ENCODE peak calls at places on chromosome 1, in seven cellular contexts. Y, J, A, U, M, W and D are unnamed samples.

GRCh38 chr1:246785536-246786111 is 61.4 kb downstream of the SCCPDH start:
- DNase-seq in M (no peak), W (no peak), A (no peak), U (no peak), Y (peak; percentile 36), J (no peak), D (no peak)

GRCh38 chr1:159054427-159054826 is 22.1 kb downstream of the AIM2 start:
- DNase-seq in W (no peak), Y (no peak), U (no peak), M (no peak), A (no peak), J (no peak), D (peak; percentile 13)

GRCh38 chr1:206979379-206980043 is 9.3 kb upstream of the FCAMR start:
- DNase-seq in U (no peak), M (peak; percentile 34), Y (no peak), J (no peak), W (no peak), A (no peak), D (peak; percentile 29)

GRCh38 chr1:28796321-28797213 is 15.4 kb upstream of the OPRD1 start:
- DNase-seq in W (no peak), U (no peak), A (no peak), M (no peak), Y (peak; percentile 61), J (no peak), D (no peak)

GRCh38 chr1:6972390-6972789 is 187.1 kb downstream of the CAMTA1 start:
- DNase-seq in U (no peak), W (no peak), M (no peak), J (no peak), A (no peak), Y (no peak), D (no peak)

GRCh38 chr1:41616563-41616962 is 132.1 kb upstream of the EDN2 start:
- DNase-seq in U (no peak), J (no peak), W (no peak), Y (no peak), A (no peak), M (no peak), D (no peak)

GRCh38 chr1:89547563-89548485 is 23.2 kb downstream of the LRRC8B start:
- DNase-seq in A (peak; percentile 63), U (no peak), W (no peak), J (peak; percentile 8), M (no peak), Y (no peak), D (no peak)

GRCh38 chr1:157580179-157580827 is 17.6 kb downstream of the FCRL4 start:
- DNase-seq in Y (peak; percentile 64), W (no peak), U (no peak), A (no peak), J (no peak), M (peak; percentile 48), D (peak; percentile 41)

GRCh38 chr1:206117151-206117948 is at the start of gene AVPR1B:
- DNase-seq in A (peak; percentile 70), U (peak; percentile 71), M (peak; percentile 31), Y (peak; percentile 74), W (peak; percentile 54), J (no peak), D (no peak)

GRCh38 chr1:210728437-210729149 is 399.9 kb downstream of the HHAT start:
- DNase-seq in Y (no peak), U (no peak), J (no peak), W (no peak), M (no peak), A (no peak), D (no peak)

GRCh38 chr1:16071614-16072013 is 1.8 kb downstream of the FAM131C start:
- DNase-seq in J (no peak), U (no peak), Y (no peak), A (no peak), M (no peak), W (no peak), D (no peak)

GRCh38 chr1:43786201-43786958 is 79.0 kb downstream of the ST3GAL3 start:
- DNase-seq in U (no peak), J (no peak), W (peak; percentile 29), Y (no peak), M (no peak), A (no peak), D (no peak)

GRCh38 chr1:25065246-25066238 is 135.5 kb upstream of the RUNX3 start:
- DNase-seq in W (no peak), A (no peak), Y (no peak), J (no peak), M (no peak), U (peak; percentile 64), D (peak; percentile 46)

GRCh38 chr1:44830900-44831304 is 12.2 kb downstream of the PTCH2 start:
- DNase-seq in W (peak; percentile 9), Y (no peak), A (peak; percentile 44), U (no peak), M (no peak), J (no peak), D (no peak)

GRCh38 chr1:106620521-106620954 is 435.9 kb upstream of the PRMT6 start:
- DNase-seq in J (no peak), M (no peak), Y (no peak), W (no peak), A (no peak), U (peak; percentile 39), D (no peak)

GRCh38 chr1:85078903-85079302 is 30.6 kb upstream of the MCOLN3 start:
- DNase-seq in W (no peak), A (no peak), Y (no peak), U (no peak), J (no peak), M (no peak), D (peak; percentile 12)

GRCh38 chr1:108565081-108565480 is 5.2 kb downstream of the EEIG2 start:
- DNase-seq in M (no peak), W (no peak), Y (no peak), A (no peak), J (no peak), U (no peak), D (no peak)

GRCh38 chr1:218377143-218377660 is 32.1 kb downstream of the TGFB2 start:
- DNase-seq in M (peak; percentile 76), J (no peak), W (no peak), Y (no peak), U (no peak), A (no peak), D (peak; percentile 98)

GRCh38 chr1:1291611-1292441 is 11.6 kb downstream of the SCNN1D start:
- DNase-seq in J (no peak), W (peak; percentile 81), Y (peak; percentile 84), M (no peak), U (peak; percentile 82), A (peak; percentile 84), D (peak; percentile 37)

GRCh38 chr1:240765732-240766363 is 153.9 kb upstream of the GREM2 start:
- DNase-seq in U (no peak), M (peak; percentile 10), A (no peak), W (no peak), J (no peak), Y (no peak), D (peak; percentile 78)

GRCh38 chr1:73401666-73402065 is 796.3 kb downstream of the LRRIQ3 start:
- DNase-seq in J (no peak), Y (peak; percentile 36), W (no peak), U (no peak), M (no peak), A (no peak), D (no peak)

GRCh38 chr1:94622757-94623156 is 81.2 kb upstream of the F3 start:
- DNase-seq in U (no peak), A (no peak), W (no peak), M (no peak), J (no peak), Y (no peak), D (peak; percentile 84)

GRCh38 chr1:74772945-74773344 is 40.0 kb downstream of the TYW3 start:
- DNase-seq in M (no peak), Y (no peak), A (no peak), J (no peak), W (no peak), U (no peak), D (no peak)

GRCh38 chr1:214549604-214550338 is 1.6 kb downstream of the PTPN14 start:
- DNase-seq in Y (no peak), W (no peak), U (no peak), J (no peak), A (no peak), M (peak; percentile 40), D (peak; percentile 52)

GRCh38 chr1:89980605-89981004 is 14.3 kb upstream of the ZNF326 start:
- DNase-seq in M (no peak), J (no peak), W (no peak), Y (no peak), A (no peak), U (no peak), D (no peak)

GRCh38 chr1:50425376-50426107 is 2.3 kb upstream of the DMRTA2 start:
- DNase-seq in J (no peak), Y (peak; percentile 51), M (peak; percentile 60), W (no peak), A (no peak), U (no peak), D (peak; percentile 8)

GRCh38 chr1:71668059-71668458 is 587.2 kb upstream of the ZRANB2 start:
- DNase-seq in Y (no peak), J (no peak), W (no peak), M (no peak), U (no peak), A (no peak), D (no peak)

GRCh38 chr1:116374340-116375164 is 1.5 kb downstream of the ATP1A1 start:
- DNase-seq in J (no peak), W (peak; percentile 34), U (no peak), M (no peak), A (no peak), Y (peak; percentile 33), D (no peak)

GRCh38 chr1:202909494-202909893 is 17.5 kb downstream of the KLHL12 start:
- DNase-seq in A (no peak), U (no peak), J (no peak), W (no peak), M (no peak), Y (no peak), D (no peak)

GRCh38 chr1:227437495-227438008 is 119.3 kb upstream of the CDC42BPA start:
- DNase-seq in W (no peak), A (no peak), Y (no peak), M (peak; percentile 87), U (no peak), J (no peak), D (peak; percentile 64)
- TF ChIP-seq CTCF in W (peak; percentile 59), A (peak; percentile 50), Y (peak; percentile 62), M (peak; percentile 92), U (peak; percentile 46), J (no peak), D (peak; percentile 76)

GRCh38 chr1:67676946-67677345 is 8.1 kb upstream of the GADD45A start:
- DNase-seq in M (no peak), W (no peak), U (no peak), J (no peak), A (no peak), Y (no peak), D (no peak)
- TF ChIP-seq CTCF in M (no peak), W (no peak), U (no peak), J (no peak), A (no peak), Y (no peak), D (no peak)

GRCh38 chr1:150187560-150187931 is 37.8 kb downstream of the PLEKHO1 start:
- DNase-seq in Y (no peak), A (no peak), W (no peak), U (no peak), M (no peak), J (no peak), D (no peak)
- TF ChIP-seq CTCF in Y (peak; percentile 31), A (no peak), W (no peak), U (no peak), M (no peak), J (no peak), D (peak; percentile 47)

DNA sequence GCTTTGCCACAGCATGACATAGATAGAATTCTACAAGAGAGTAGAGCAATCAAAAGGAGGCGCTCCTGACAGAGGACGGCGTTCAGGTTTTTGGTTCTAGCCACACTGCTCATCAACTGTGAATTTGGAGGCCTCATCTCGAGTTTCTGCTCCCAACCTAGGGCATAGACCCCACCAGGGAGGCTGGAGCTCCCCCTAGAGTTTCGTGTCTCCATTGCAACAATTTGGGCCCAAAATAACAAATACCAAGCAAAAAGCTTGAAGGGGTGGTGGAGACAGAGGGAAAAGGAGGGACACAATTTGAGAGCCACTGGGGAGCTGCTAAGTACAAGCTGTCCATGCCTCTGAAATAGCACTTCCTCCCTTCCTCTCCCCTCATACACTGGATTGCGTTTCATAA is 297.0 kb downstream of the GPATCH2 start:
- DNase-seq in M (peak; percentile 21), W (no peak), J (peak; percentile 8), A (no peak), Y (peak; percentile 75), U (no peak), D (peak; percentile 2)
- TF ChIP-seq CTCF in M (no peak), W (peak; percentile 40), J (peak; percentile 79), A (peak; percentile 35), Y (peak; percentile 84), U (peak; percentile 39), D (peak; percentile 73)